ENCODE peak calls at places on chromosomes 3 and 15, in ten cellular contexts. R, O, P, J, D, M, W, A, T and L are unnamed samples.

GRCh38 chr15:89442671-89443307 is 53.6 kb downstream of the RHCG start:
- DNase-seq in R (peak; percentile 79), O (peak; percentile 6), P (peak; percentile 68), J (no peak), D (peak; percentile 72), M (no peak), W (no peak), A (peak; percentile 50), T (no peak), L (no peak)

GRCh38 chr3:152126260-152126659 is 142.5 kb upstream of the MBNL1 start:
- DNase-seq in R (no peak), O (peak; percentile 48), P (no peak), J (no peak), D (no peak), M (no peak), W (no peak), A (peak; percentile 24), T (no peak), L (no peak)

GRCh38 chr15:39213385-39213840 is 367.5 kb upstream of the THBS1 start:
- DNase-seq in R (peak; percentile 26), O (peak; percentile 66), P (peak; percentile 26), J (peak; percentile 98), D (peak; percentile 20), M (peak; percentile 66), W (peak; percentile 51), A (peak; percentile 96), T (peak; percentile 81), L (no peak)

GRCh38 chr15:40458495-40459371 is 12.1 kb upstream of the CHST14 start:
- DNase-seq in R (no peak), O (no peak), P (no peak), J (no peak), D (no peak), M (no peak), W (no peak), A (no peak), T (no peak), L (no peak)

GRCh38 chr15:85673326-85673725 is 121.4 kb downstream of the KLHL25 start:
- DNase-seq in R (no peak), O (no peak), P (no peak), J (no peak), D (no peak), M (no peak), W (no peak), A (no peak), T (no peak), L (no peak)

GRCh38 chr15:65303687-65304392 is 637 bp upstream of the RNU5B-1 start:
- DNase-seq in R (no peak), O (peak; percentile 81), P (peak; percentile 80), J (peak; percentile 66), D (peak; percentile 75), M (peak; percentile 88), W (peak; percentile 74), A (peak; percentile 70), T (no peak), L (no peak)

GRCh38 chr15:100002787-100003536 is 269.7 kb upstream of the LYSMD4 start:
- DNase-seq in R (no peak), O (no peak), P (no peak), J (no peak), D (no peak), M (no peak), W (no peak), A (no peak), T (no peak), L (no peak)

GRCh38 chr3:28986922-28987321 is 293.9 kb upstream of the RBMS3 start:
- DNase-seq in R (no peak), O (no peak), P (no peak), J (peak; percentile 60), D (no peak), M (no peak), W (no peak), A (no peak), T (no peak), L (no peak)

GRCh38 chr15:43440721-43441281 is 52.2 kb downstream of the TP53BP1 start:
- DNase-seq in R (peak; percentile 55), O (peak; percentile 93), P (peak; percentile 89), J (peak; percentile 95), D (peak; percentile 64), M (peak; percentile 68), W (peak; percentile 39), A (peak; percentile 97), T (peak; percentile 93), L (peak; percentile 91)

DNA sequence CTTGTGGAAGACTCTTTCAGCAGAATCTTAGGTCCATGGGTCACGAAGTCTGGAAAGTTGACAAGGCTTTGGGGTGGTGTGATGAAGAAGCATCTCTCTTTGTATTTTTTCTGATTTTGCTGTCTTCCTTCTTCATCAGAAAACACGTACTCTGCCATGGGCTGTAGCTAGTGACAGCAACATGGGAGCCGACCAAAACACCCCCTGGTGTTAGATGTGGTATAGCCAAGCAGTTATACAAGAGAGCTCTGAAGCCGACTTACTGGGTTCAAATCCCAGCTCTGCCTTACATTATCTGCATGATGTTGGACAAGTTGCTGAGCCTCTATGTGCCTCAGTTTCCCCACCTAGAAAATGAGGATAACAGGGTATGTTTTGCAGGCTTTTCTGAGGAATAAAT is 32.9 kb upstream of the LYZL4 start:
- DNase-seq in R (no peak), O (no peak), P (no peak), J (no peak), D (no peak), M (no peak), W (no peak), A (no peak), T (no peak), L (no peak)
- TF ChIP-seq CTCF in R (no peak), O (no peak), P (no peak), J (no peak), D (no peak), M (no peak), W (no peak), A (no peak), T (no peak), L (no peak)

DNA sequence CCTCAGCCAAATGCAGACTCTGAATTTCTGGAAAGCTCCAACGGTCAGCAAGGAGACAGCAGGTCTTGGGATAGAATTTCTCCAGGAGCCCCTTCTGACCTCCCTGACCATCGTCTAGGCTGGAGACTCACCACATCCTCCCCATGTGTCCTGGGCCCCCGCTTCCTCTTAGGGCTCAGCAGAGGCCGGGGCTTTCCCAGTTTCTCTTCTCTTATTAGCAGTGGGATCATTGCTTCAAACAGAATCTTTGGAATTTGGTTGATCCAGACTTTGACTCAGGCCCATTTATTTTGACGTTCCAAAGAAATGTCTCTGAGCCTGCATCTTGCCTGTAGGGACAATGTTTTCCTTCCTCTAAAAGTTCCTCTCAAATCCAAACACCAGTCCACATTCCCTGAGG is 38.4 kb upstream of the SLC6A6 start:
- DNase-seq in R (no peak), O (no peak), P (no peak), J (no peak), D (peak; percentile 31), M (no peak), W (no peak), A (no peak), T (no peak), L (no peak)
- H3K4me3 ChIP-seq in R (no peak overlapping the region), O (no peak overlapping the region), P (no peak overlapping the region), J (no peak overlapping the region), D (no peak overlapping the region), M (no peak overlapping the region), W (no peak overlapping the region), A (no peak overlapping the region), T (no peak overlapping the region), L (no peak overlapping the region)

GRCh38 chr3:58994746-58995330 is 55.0 kb downstream of the CFAP20DC start:
- DNase-seq in R (peak; percentile 17), O (peak; percentile 50), P (peak; percentile 67), J (peak; percentile 69), D (peak; percentile 61), M (no peak), W (no peak), A (peak; percentile 81), T (peak; percentile 47), L (peak; percentile 53)
- TF ChIP-seq CTCF in R (peak; percentile 61), O (peak; percentile 91), P (peak; percentile 70), J (peak; percentile 89), D (peak; percentile 68), M (no peak), W (no peak), A (peak; percentile 88), T (peak; percentile 80), L (peak; percentile 82)

DNA sequence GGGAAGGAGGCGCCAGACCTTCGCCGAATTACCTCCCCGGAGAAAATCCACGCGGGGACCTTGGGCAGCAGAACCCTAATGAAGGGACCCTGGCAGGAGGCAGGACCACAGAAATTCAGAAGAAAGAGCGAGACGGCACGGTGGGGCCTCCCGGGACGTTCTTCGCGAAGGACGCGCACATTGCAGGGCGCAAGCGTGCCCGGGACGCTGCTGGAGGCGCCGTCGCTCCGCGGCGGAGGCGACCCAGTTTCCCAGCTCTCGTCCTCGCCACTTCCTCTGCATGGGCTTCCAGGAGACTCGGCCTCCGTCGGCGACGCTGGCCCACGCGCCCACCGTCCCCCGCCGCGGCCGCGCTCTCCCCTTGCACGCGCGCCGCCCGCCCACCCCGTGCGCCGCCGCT is 31.9 kb upstream of the SMAD3 start:
- DNase-seq in R (no peak), O (no peak), P (no peak), J (no peak), D (no peak), M (no peak), W (no peak), A (no peak), T (no peak), L (no peak)
- H3K4me3 ChIP-seq in R (no peak overlapping the region), O (no peak overlapping the region), P (no peak overlapping the region), J (no peak overlapping the region), D (no peak overlapping the region), M (no peak overlapping the region), W (peak overlapping the region; percentile 24), A (peak overlapping the region; percentile 10), T (peak overlapping the region; percentile 25), L (peak overlapping the region; percentile 16)